ENCODE peak calls at places on chromosome 16, in ten cellular contexts. H, A, D, U, L, P, N, G, Y and X are unnamed samples.

GRCh38 chr16:57091200-57091989 is 988 bp upstream of the CPNE2 start:
- DNase-seq in H (peak), A (no peak), D (peak), U (peak), L (peak), P (peak), N (peak), G (peak), Y (peak), X (no peak)

GRCh38 chr16:26593700-26594099 is 473.0 kb upstream of the C16orf82 start:
- DNase-seq in H (no peak), A (no peak), D (no peak), U (no peak), L (no peak), P (no peak), N (no peak), G (no peak), Y (no peak), X (no peak)

GRCh38 chr16:19291459-19291858 is 5.9 kb downstream of the CLEC19A start:
- DNase-seq in H (peak), A (no peak), D (no peak), U (no peak), L (peak), P (no peak), N (no peak), G (no peak), Y (no peak), X (no peak)

GRCh38 chr16:55825115-55825728 is 7.7 kb downstream of the CES1 start:
- DNase-seq in H (no peak), A (no peak), D (no peak), U (no peak), L (no peak), P (no peak), N (no peak), G (no peak), Y (no peak), X (no peak)

GRCh38 chr16:30541502-30542329 is 7.1 kb upstream of the ZNF747 start:
- DNase-seq in H (no peak), A (no peak), D (peak), U (peak), L (peak), P (no peak), N (no peak), G (peak), Y (no peak), X (no peak)

GRCh38 chr16:12559714-12560113 is 244.0 kb downstream of the CPPED1 start:
- DNase-seq in H (no peak), A (no peak), D (no peak), U (no peak), L (no peak), P (no peak), N (no peak), G (no peak), Y (no peak), X (no peak)

GRCh38 chr16:67104061-67104460 is 5.7 kb upstream of the PHAF1 start:
- DNase-seq in H (no peak), A (no peak), D (peak), U (peak), L (peak), P (no peak), N (no peak), G (peak), Y (peak), X (no peak)

GRCh38 chr16:72094266-72094610 is 591 bp downstream of the DHX38 start:
- DNase-seq in H (no peak), A (peak), D (peak), U (no peak), L (no peak), P (no peak), N (no peak), G (no peak), Y (no peak), X (no peak)

GRCh38 chr16:64085291-64085690 is 1036.6 kb downstream of the CDH11 start:
- DNase-seq in H (no peak), A (no peak), D (no peak), U (no peak), L (no peak), P (no peak), N (no peak), G (no peak), Y (no peak), X (no peak)

GRCh38 chr16:30722916-30723315 is 23.9 kb downstream of the SRCAP start:
- DNase-seq in H (no peak), A (no peak), D (no peak), U (no peak), L (no peak), P (no peak), N (no peak), G (no peak), Y (peak), X (no peak)

GRCh38 chr16:56608043-56608875 is at the start of gene MT2A:
- DNase-seq in H (peak), A (peak), D (peak), U (peak), L (peak), P (peak), N (peak), G (peak), Y (peak), X (peak)

GRCh38 chr16:63613701-63614100 is 1508.2 kb downstream of the CDH11 start:
- DNase-seq in H (no peak), A (no peak), D (no peak), U (peak), L (peak), P (no peak), N (no peak), G (peak), Y (no peak), X (no peak)

GRCh38 chr16:53773150-53773846 is 69.3 kb downstream of the FTO start:
- DNase-seq in H (no peak), A (no peak), D (peak), U (peak), L (peak), P (no peak), N (no peak), G (peak), Y (no peak), X (peak)

GRCh38 chr16:66344533-66345145 is 21.9 kb upstream of the CDH5 start:
- DNase-seq in H (no peak), A (peak), D (peak), U (peak), L (peak), P (no peak), N (no peak), G (peak), Y (no peak), X (no peak)

GRCh38 chr16:69463876-69464275 is 39.5 kb downstream of the CYB5B start:
- DNase-seq in H (no peak), A (no peak), D (no peak), U (no peak), L (no peak), P (no peak), N (no peak), G (no peak), Y (no peak), X (no peak)

GRCh38 chr16:12265168-12265567 is 288.6 kb downstream of the SNX29 start:
- DNase-seq in H (no peak), A (no peak), D (no peak), U (no peak), L (no peak), P (no peak), N (no peak), G (no peak), Y (no peak), X (no peak)

GRCh38 chr16:30054451-30054850 is 11.1 kb upstream of the ALDOA start:
- DNase-seq in H (no peak), A (no peak), D (no peak), U (no peak), L (no peak), P (no peak), N (no peak), G (no peak), Y (no peak), X (no peak)

GRCh38 chr16:11759163-11759834 is 16.6 kb upstream of the TXNDC11 start:
- DNase-seq in H (no peak), A (no peak), D (no peak), U (no peak), L (no peak), P (no peak), N (no peak), G (no peak), Y (no peak), X (no peak)

GRCh38 chr16:3045758-3046505 is 429 bp upstream of the MMP25 start:
- DNase-seq in H (no peak), A (no peak), D (peak), U (no peak), L (no peak), P (no peak), N (no peak), G (no peak), Y (no peak), X (no peak)

GRCh38 chr16:9909072-9909471 is 273.2 kb downstream of the GRIN2A start:
- DNase-seq in H (no peak), A (no peak), D (no peak), U (no peak), L (no peak), P (no peak), N (no peak), G (no peak), Y (no peak), X (no peak)

GRCh38 chr16:26058326-26058725 is 366.6 kb downstream of the HS3ST4 start:
- DNase-seq in H (no peak), A (no peak), D (no peak), U (no peak), L (no peak), P (no peak), N (no peak), G (no peak), Y (no peak), X (no peak)

GRCh38 chr16:80681436-80681835 is 123.0 kb downstream of the CDYL2 start:
- DNase-seq in H (no peak), A (no peak), D (no peak), U (no peak), L (no peak), P (no peak), N (no peak), G (no peak), Y (no peak), X (no peak)

GRCh38 chr16:21283521-21284289 is 5.6 kb upstream of the CRYM start:
- DNase-seq in H (peak), A (no peak), D (peak), U (peak), L (peak), P (peak), N (peak), G (peak), Y (peak), X (peak)

GRCh38 chr16:57305159-57305811 is 20.8 kb upstream of the PLLP start:
- DNase-seq in H (peak), A (no peak), D (no peak), U (no peak), L (no peak), P (peak), N (peak), G (no peak), Y (peak), X (no peak)

GRCh38 chr16:86663691-86664517 is 85.6 kb downstream of the FOXL1 start:
- DNase-seq in H (no peak), A (no peak), D (no peak), U (peak), L (peak), P (no peak), N (no peak), G (peak), Y (no peak), X (no peak)

GRCh38 chr16:57299009-57299718 is 14.7 kb upstream of the PLLP start:
- DNase-seq in H (peak), A (no peak), D (no peak), U (no peak), L (no peak), P (peak), N (peak), G (no peak), Y (peak), X (peak)

GRCh38 chr16:11060856-11061255 is 116.5 kb downstream of the CLEC16A start:
- DNase-seq in H (no peak), A (no peak), D (no peak), U (no peak), L (no peak), P (no peak), N (no peak), G (no peak), Y (peak), X (no peak)

GRCh38 chr16:11009027-11009755 is 64.8 kb downstream of the CLEC16A start:
- DNase-seq in H (no peak), A (no peak), D (no peak), U (no peak), L (no peak), P (no peak), N (no peak), G (no peak), Y (peak), X (no peak)

GRCh38 chr16:28304214-28304613 is 11.9 kb downstream of the SBK1 start:
- DNase-seq in H (no peak), A (peak), D (peak), U (peak), L (peak), P (no peak), N (peak), G (peak), Y (no peak), X (no peak)

GRCh38 chr16:65579050-65579449 is 457.2 kb upstream of the CDH11 start:
- DNase-seq in H (no peak), A (no peak), D (peak), U (no peak), L (no peak), P (no peak), N (no peak), G (no peak), Y (no peak), X (no peak)

GRCh38 chr16:80285089-80285488 is 255.7 kb upstream of the DYNLRB2 start:
- DNase-seq in H (no peak), A (no peak), D (no peak), U (peak), L (peak), P (no peak), N (no peak), G (peak), Y (no peak), X (no peak)

GRCh38 chr16:67021321-67021720 is 7.6 kb upstream of the CBFB start:
- DNase-seq in H (no peak), A (no peak), D (no peak), U (no peak), L (no peak), P (no peak), N (no peak), G (no peak), Y (peak), X (no peak)

GRCh38 chr16:2033057-2033911 is 6.6 kb downstream of the NHERF2 start:
- DNase-seq in H (peak), A (no peak), D (peak), U (peak), L (peak), P (peak), N (peak), G (peak), Y (peak), X (peak)

GRCh38 chr16:2036200-2036966 is 9.7 kb downstream of the NHERF2 start:
- DNase-seq in H (no peak), A (no peak), D (no peak), U (no peak), L (no peak), P (no peak), N (no peak), G (no peak), Y (no peak), X (no peak)

GRCh38 chr16:2037115-2037514 is 10.4 kb downstream of the NHERF2 start:
- DNase-seq in H (no peak), A (no peak), D (no peak), U (no peak), L (no peak), P (no peak), N (no peak), G (no peak), Y (no peak), X (no peak)

GRCh38 chr16:2035431-2036199 is 8.9 kb downstream of the NHERF2 start:
- DNase-seq in H (peak), A (no peak), D (no peak), U (peak), L (peak), P (peak), N (peak), G (peak), Y (peak), X (peak)

DNA sequence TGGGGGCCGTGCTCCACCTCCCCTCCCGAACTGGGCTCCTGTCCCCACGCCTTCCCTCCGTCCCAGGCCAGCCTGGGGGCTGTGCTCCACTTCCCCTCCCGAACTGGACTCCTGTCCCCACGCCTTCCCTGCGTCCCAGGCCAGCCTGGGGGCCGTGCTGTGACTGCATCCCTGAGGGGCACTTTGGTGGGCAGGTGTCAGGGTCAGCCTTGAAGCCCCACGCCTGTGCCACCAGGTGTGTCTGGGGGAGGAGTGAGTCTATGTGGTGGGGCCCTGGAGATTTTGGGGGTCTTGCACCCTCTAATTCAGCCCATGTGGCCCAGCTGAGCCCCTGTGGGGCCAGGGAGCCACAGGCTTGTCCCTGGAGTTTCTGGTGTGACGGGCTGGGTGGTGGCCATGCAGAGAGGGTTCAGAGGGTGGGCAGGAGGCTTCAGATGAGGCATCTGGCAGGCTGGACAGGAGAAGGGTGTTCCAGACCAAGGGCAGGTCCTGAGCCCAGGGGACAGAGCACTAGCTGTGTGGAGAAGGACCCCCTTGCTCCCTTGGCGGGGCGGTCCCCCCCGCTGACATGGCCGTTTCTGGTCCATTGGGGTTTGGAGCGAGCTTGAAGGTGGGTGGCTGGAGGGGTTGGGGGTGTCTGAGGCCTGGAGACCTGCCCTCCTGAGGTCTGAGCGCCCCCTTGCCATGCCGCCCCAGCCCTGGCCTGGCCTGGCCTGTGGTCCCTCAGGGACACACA is 8.2 kb downstream of the NHERF2 start:
- DNase-seq in H (no peak), A (no peak), D (no peak), U (no peak), L (no peak), P (no peak), N (no peak), G (no peak), Y (no peak), X (no peak)
- H3K4me3 ChIP-seq in H (peak), A (no peak), D (no peak), U (no peak), L (no peak), P (no peak), N (peak), G (peak), Y (peak), X (peak)

GRCh38 chr16:23369416-23369815 is 67.3 kb downstream of the SCNN1B start:
- DNase-seq in H (no peak), A (no peak), D (no peak), U (no peak), L (no peak), P (no peak), N (no peak), G (no peak), Y (no peak), X (no peak)

GRCh38 chr16:23368469-23368868 is 66.4 kb downstream of the SCNN1B start:
- DNase-seq in H (no peak), A (no peak), D (no peak), U (no peak), L (no peak), P (no peak), N (no peak), G (no peak), Y (no peak), X (no peak)

GRCh38 chr16:23367564-23367963 is 65.5 kb downstream of the SCNN1B start:
- DNase-seq in H (no peak), A (no peak), D (no peak), U (no peak), L (no peak), P (no peak), N (no peak), G (no peak), Y (no peak), X (no peak)

GRCh38 chr16:23365602-23366240 is 63.6 kb downstream of the SCNN1B start:
- DNase-seq in H (no peak), A (peak), D (no peak), U (no peak), L (no peak), P (no peak), N (no peak), G (no peak), Y (no peak), X (no peak)

DNA sequence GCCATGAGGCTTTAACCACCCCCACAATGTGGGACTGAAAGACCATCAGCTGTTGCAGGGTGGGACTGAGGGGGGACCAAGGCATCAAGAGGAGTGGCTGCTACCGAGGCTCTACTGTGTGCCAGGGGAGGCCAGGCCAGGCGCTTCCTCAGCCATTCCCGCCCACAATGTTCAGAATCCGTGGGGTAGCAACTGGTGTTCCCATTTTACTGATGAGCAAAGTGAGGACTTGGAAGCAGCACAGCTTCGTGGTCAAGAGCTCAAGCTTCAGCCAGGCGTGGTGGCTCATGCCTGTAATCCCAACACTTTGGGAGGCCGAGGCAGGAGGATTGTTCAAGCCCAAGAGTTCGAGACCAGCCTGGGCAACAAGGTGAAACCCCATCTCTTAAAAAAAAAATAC is 65.9 kb downstream of the SCNN1B start:
- DNase-seq in H (no peak), A (no peak), D (no peak), U (no peak), L (no peak), P (no peak), N (no peak), G (no peak), Y (no peak), X (no peak)
- H3K4me3 ChIP-seq in H (no peak), A (no peak), D (no peak), U (no peak), L (no peak), P (no peak), N (no peak), G (no peak), Y (no peak), X (no peak)

GRCh38 chr16:70715113-70715711 is 29.4 kb upstream of the MTSS2 start:
- DNase-seq in H (peak), A (no peak), D (no peak), U (peak), L (peak), P (peak), N (peak), G (peak), Y (peak), X (peak)
- H3K4me3 ChIP-seq in H (no peak), A (no peak), D (no peak), U (no peak), L (no peak), P (no peak), N (peak), G (no peak), Y (peak), X (no peak)

DNA sequence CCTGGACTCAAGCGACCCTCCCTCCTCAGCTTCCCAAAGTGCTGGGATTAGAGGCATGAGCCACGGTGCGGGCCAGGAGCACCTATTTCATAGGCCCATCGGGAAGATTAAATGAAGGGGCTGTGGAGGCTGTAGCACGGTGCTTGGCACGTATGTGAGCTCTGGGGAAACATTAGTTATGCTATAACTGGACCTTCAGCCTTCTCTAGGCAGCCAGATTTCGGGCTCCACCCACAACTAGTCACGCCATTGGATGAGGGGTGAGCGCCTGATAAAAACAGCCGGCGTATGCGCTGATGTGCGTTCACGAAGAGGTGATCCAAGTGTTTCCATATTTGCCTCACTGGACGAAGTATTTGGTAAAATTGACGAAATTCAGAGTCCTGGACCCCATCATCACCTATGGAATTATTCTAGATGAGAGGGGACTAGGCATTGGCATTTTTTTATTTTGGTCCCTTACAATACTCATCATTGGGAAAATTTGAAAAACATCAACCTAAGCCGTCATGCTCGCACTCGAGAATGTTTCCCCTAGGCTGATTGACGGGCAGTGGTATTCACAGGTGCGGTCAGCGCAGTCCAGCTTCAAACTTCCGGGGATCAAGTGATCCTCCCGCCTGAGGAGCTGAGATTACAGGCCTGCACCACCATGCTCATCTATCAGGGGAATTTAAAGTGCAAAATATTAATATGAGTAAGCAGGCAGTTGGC is 1.8 kb upstream of the ANKRD11 start:
- DNase-seq in H (no peak), A (no peak), D (no peak), U (no peak), L (no peak), P (no peak), N (no peak), G (no peak), Y (no peak), X (no peak)
- H3K4me3 ChIP-seq in H (peak), A (peak), D (peak), U (peak), L (peak), P (no peak), N (peak), G (peak), Y (peak), X (peak)